ENCODE peak calls at places on chromosomes 16 and 17, in seven cellular contexts. T, R, D, J, Q, P and F are unnamed samples.

GRCh38 chr16:29290631-29291247 is 115.8 kb downstream of the NPIPB11 start:
- DNase-seq in R (peak; percentile 88), D (peak; percentile 95), Q (peak; percentile 87), J (peak; percentile 99), P (peak; percentile 82), T (peak; percentile 96), F (peak; percentile 67)

GRCh38 chr16:22192261-22193133 is 13.6 kb upstream of the EEF2K start:
- DNase-seq in J (peak; percentile 93), D (peak; percentile 97), R (peak; percentile 65), P (peak; percentile 93), T (peak; percentile 77), Q (peak; percentile 77), F (no peak)

GRCh38 chr16:12173121-12173520 is 196.6 kb downstream of the SNX29 start:
- DNase-seq in J (no peak), R (no peak), Q (no peak), P (no peak), T (no peak), D (no peak), F (no peak)

GRCh38 chr16:31484491-31485171 is 1.7 kb downstream of the SLC5A2 start:
- DNase-seq in D (peak; percentile 26), T (no peak), P (peak; percentile 18), R (no peak), J (no peak), Q (no peak), F (no peak)

GRCh38 chr17:81230043-81230820 is 7.5 kb upstream of the CEP131 start:
- DNase-seq in R (no peak), J (peak; percentile 66), Q (no peak), D (no peak), T (no peak), P (no peak), F (no peak)

GRCh38 chr17:65027305-65027704 is 29.2 kb downstream of the GNA13 start:
- DNase-seq in R (peak; percentile 85), Q (no peak), T (no peak), P (peak; percentile 65), J (no peak), D (peak; percentile 76), F (peak; percentile 32)

GRCh38 chr16:4615389-4616046 is 830 bp upstream of the UBALD1 start:
- DNase-seq in P (no peak), T (peak; percentile 59), Q (no peak), D (no peak), J (no peak), R (no peak), F (no peak)

GRCh38 chr17:42429726-42430464 is 6.8 kb upstream of the CAVIN1 start:
- DNase-seq in P (no peak), R (no peak), J (no peak), D (no peak), Q (no peak), T (no peak), F (no peak)

GRCh38 chr17:47704116-47704515 is 10.2 kb downstream of the TBKBP1 start:
- DNase-seq in Q (no peak), D (no peak), T (no peak), J (no peak), R (no peak), P (no peak), F (no peak)

GRCh38 chr16:89658221-89658879 is 714 bp downstream of the SPATA33 start:
- DNase-seq in J (no peak), Q (no peak), P (no peak), D (peak; percentile 14), R (no peak), T (no peak), F (no peak)

GRCh38 chr17:76237859-76238313 is 2.4 kb downstream of the RNF157 start:
- DNase-seq in T (no peak), D (no peak), P (no peak), R (peak; percentile 54), Q (no peak), J (no peak), F (no peak)

GRCh38 chr16:69890114-69890890 is 60.8 kb upstream of the CLEC18A start:
- DNase-seq in P (peak; percentile 48), R (peak; percentile 21), J (peak; percentile 77), D (peak; percentile 77), T (peak; percentile 48), Q (no peak), F (no peak)

GRCh38 chr17:83194761-83195329 is 115.4 kb downstream of the METRNL start:
- DNase-seq in D (no peak), T (no peak), P (no peak), R (no peak), J (peak; percentile 83), Q (no peak), F (no peak)

GRCh38 chr16:19881783-19882182 is 2.9 kb downstream of the GPRC5B start:
- DNase-seq in P (no peak), Q (no peak), J (no peak), R (no peak), T (no peak), D (no peak), F (no peak)

GRCh38 chr17:74760404-74761105 is 12.1 kb downstream of the NHERF1 start:
- DNase-seq in R (peak; percentile 80), T (peak; percentile 86), P (no peak), J (no peak), Q (no peak), D (no peak), F (no peak)

GRCh38 chr17:61126476-61127240 is 273.0 kb upstream of the TBX2 start:
- DNase-seq in Q (no peak), J (no peak), D (no peak), P (no peak), R (no peak), T (no peak), F (no peak)

GRCh38 chr16:23941963-23942564 is 106.3 kb downstream of the PRKCB start:
- DNase-seq in R (no peak), Q (no peak), P (no peak), J (no peak), D (no peak), T (no peak), F (no peak)

GRCh38 chr17:41836550-41837196 is 641 bp upstream of the NT5C3B start:
- DNase-seq in D (no peak), P (no peak), R (no peak), Q (no peak), T (no peak), J (no peak), F (no peak)

GRCh38 chr17:5234645-5235576 is at the start of gene SCIMP:
- DNase-seq in D (no peak), T (peak; percentile 45), P (no peak), R (no peak), Q (no peak), J (peak; percentile 74), F (no peak)

GRCh38 chr17:80762076-80762475 is 217.4 kb downstream of the RPTOR start:
- DNase-seq in Q (no peak), T (no peak), R (no peak), P (no peak), D (no peak), J (no peak), F (no peak)

GRCh38 chr17:9427460-9428315 is 147.9 kb downstream of the STX8 start:
- DNase-seq in R (peak; percentile 42), P (no peak), T (no peak), J (no peak), Q (no peak), D (no peak), F (no peak)

GRCh38 chr17:31476525-31477416 is 85.3 kb downstream of the RAB11FIP4 start:
- DNase-seq in T (no peak), Q (no peak), J (no peak), R (no peak), D (no peak), P (no peak), F (no peak)

GRCh38 chr16:29170393-29171239 is 185.8 kb downstream of the LAT start:
- DNase-seq in T (no peak), D (no peak), Q (no peak), R (no peak), P (no peak), J (no peak), F (no peak)

GRCh38 chr17:49078248-49078647 is 54.3 kb upstream of the B4GALNT2 start:
- DNase-seq in J (no peak), T (no peak), R (no peak), D (no peak), Q (no peak), P (no peak), F (no peak)

GRCh38 chr16:1871974-1872635 is at the start of gene MEIOB:
- DNase-seq in P (no peak), T (peak; percentile 42), Q (no peak), J (no peak), R (no peak), D (peak; percentile 21), F (no peak)

GRCh38 chr16:11783319-11784047 is 13.6 kb downstream of the ZC3H7A start:
- DNase-seq in T (peak; percentile 25), D (peak; percentile 69), R (peak; percentile 50), P (peak; percentile 76), Q (no peak), J (no peak), F (no peak)

GRCh38 chr17:27206447-27206846 is 87.5 kb upstream of the WSB1 start:
- DNase-seq in R (no peak), T (no peak), D (peak; percentile 4), Q (no peak), J (no peak), P (no peak), F (no peak)

GRCh38 chr17:55710829-55711496 is 11.7 kb downstream of the TMEM100 start:
- DNase-seq in R (no peak), J (no peak), Q (no peak), D (no peak), T (no peak), P (no peak), F (no peak)
- TF ChIP-seq CTCF in R (no peak), J (no peak), Q (no peak), D (no peak), T (no peak), P (no peak), F (no peak)

GRCh38 chr17:45782889-45783592 is 1.1 kb upstream of the CRHR1 start:
- DNase-seq in J (no peak), T (no peak), P (no peak), Q (no peak), R (no peak), D (no peak), F (no peak)
- TF ChIP-seq CTCF in J (peak; percentile 26), T (peak; percentile 8), P (no peak), Q (no peak), R (peak; percentile 45), D (no peak), F (peak; percentile 40)

DNA sequence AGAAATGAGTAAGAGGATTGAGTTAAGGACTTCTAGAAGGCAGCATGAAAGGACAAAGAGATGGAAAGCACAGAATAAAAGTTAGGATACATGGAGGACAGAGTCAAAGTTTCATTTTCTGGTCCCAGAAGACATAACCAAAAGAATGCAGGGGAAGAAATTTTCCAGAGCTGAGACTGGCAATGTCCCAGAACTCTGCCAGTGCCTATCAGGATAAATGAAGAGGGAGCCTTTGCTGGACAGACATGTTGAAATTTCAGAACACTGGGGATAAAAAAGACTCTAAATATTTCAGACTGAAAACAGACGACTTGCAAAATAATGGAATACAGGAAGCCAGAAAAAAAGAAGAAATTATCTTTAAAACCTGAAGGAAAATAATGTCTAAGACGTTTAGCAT is 55.7 kb downstream of the NT5M start:
- DNase-seq in J (no peak), T (no peak), Q (no peak), D (peak; percentile 68), P (no peak), R (no peak), F (no peak)
- TF ChIP-seq CTCF in J (no peak), T (no peak), Q (no peak), D (no peak), P (no peak), R (no peak), F (no peak)

DNA sequence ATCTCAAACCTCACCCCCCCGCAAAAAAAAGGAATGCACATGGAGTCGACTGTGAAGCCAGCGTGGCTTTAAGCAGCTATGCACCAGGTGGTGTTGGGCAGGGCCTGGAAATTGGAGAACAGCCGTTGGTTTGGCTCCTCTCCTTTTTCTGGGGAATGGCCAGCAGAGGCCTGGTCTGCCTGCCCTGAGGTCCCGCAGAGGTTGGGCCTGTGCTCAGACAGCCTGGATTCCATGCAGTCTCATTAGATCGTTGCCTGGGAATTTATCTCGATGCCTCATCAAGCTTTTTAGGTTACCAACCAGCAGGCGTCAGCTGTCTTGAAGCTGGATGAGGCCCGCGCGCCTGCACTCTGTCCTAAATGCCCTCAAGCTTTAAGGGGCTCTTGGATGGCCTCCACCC is 9.8 kb downstream of the SLC12A3 start:
- DNase-seq in Q (no peak), T (no peak), R (no peak), J (no peak), D (peak; percentile 40), P (peak; percentile 60), F (no peak)
- TF ChIP-seq CTCF in Q (no peak), T (no peak), R (no peak), J (no peak), D (no peak), P (no peak), F (no peak)